ENCODE peak calls at places on chromosomes 11 and 22, in ten cellular contexts. I is progenitor cell of endocrine pancreas; O is NCI-H460; V is head of caudate nucleus; F is stimulated activated CD8-positive, alpha-beta memory T cell treated with anti-CD3 and anti-CD28 coated beads, Interleukin-15, amount 100 ng/mL, for 4 hours; S is amniotic stem cell; J is HFF-Myc; X is osteocyte; B is CD8-positive, alpha-beta memory T cell; H is AG04449. Q is an unnamed sample.

GRCh38 chr11:6418199-6418957 is 516 bp downstream of the APBB1 start:
- DNase-seq in B (peak), S (no peak), F (no peak), I (peak), J (no peak), H (no peak), O (no peak), V (peak), X (no peak), Q (no peak)

GRCh38 chr22:23781065-23781464 is 5.7 kb upstream of the SMARCB1 start:
- DNase-seq in X (no peak), J (no peak), V (peak), I (no peak), H (no peak), B (no peak), F (no peak), S (no peak), O (no peak), Q (no peak)

GRCh38 chr11:36214976-36215687 is 74.1 kb downstream of the COMMD9 start:
- DNase-seq in F (no peak), H (no peak), O (no peak), J (no peak), S (no peak), V (peak), X (no peak), I (no peak), B (no peak), Q (no peak)

GRCh38 chr22:39475902-39476301 is 19.1 kb downstream of the MGAT3 start:
- DNase-seq in I (no peak), S (no peak), X (no peak), V (peak), O (no peak), H (no peak), J (no peak), B (no peak), F (no peak), Q (no peak)

GRCh38 chr22:44424131-44424711 is 73.8 kb downstream of the RTL6 start:
- DNase-seq in I (no peak), J (no peak), F (no peak), B (no peak), O (no peak), S (no peak), H (no peak), X (no peak), V (no peak), Q (no peak)

GRCh38 chr11:24755260-24755839 is 258.5 kb downstream of the LUZP2 start:
- DNase-seq in V (no peak), H (no peak), S (no peak), J (no peak), F (no peak), I (no peak), B (no peak), X (no peak), O (no peak), Q (no peak)

GRCh38 chr11:66856496-66857233 is at the start of gene LRFN4:
- DNase-seq in O (no peak), J (no peak), B (peak), X (peak), H (no peak), I (peak), F (peak), V (peak), S (no peak), Q (no peak)

GRCh38 chr11:70292863-70293262 is 22.4 kb downstream of the PPFIA1 start:
- DNase-seq in S (no peak), I (no peak), V (peak), O (no peak), H (no peak), B (no peak), X (no peak), F (no peak), J (no peak), Q (no peak)

GRCh38 chr11:134046681-134047449 is 22.0 kb upstream of the JAM3 start:
- DNase-seq in B (no peak), H (no peak), V (no peak), J (no peak), O (no peak), F (no peak), X (no peak), S (no peak), I (no peak), Q (no peak)

GRCh38 chr22:45240137-45240809 is 421 bp downstream of the KIAA0930 start:
- DNase-seq in V (no peak), F (no peak), H (no peak), X (no peak), B (no peak), I (no peak), J (no peak), O (no peak), S (no peak), Q (no peak)

GRCh38 chr11:102530558-102530957 is at the start of gene MMP7:
- DNase-seq in I (no peak), V (no peak), B (no peak), X (no peak), O (no peak), S (no peak), F (no peak), H (peak), J (no peak), Q (peak)

GRCh38 chr11:132114185-132114584 is 743.8 kb downstream of the NTM start:
- DNase-seq in O (peak), V (peak), J (no peak), B (no peak), S (no peak), I (peak), F (no peak), H (no peak), X (no peak), Q (no peak)

Q was measured in glomerular endothelial cell.